ENCODE peak calls at places on chromosomes 12 and 14, in eight cellular contexts. K is spleen; S is CD8-positive, alpha-beta T cell; N is Peyer's patch; J is ovary; P is K562; G is lung; H is neural progenitor cell. C is an unnamed sample. For H3K9me3, the result is how much of the 10 kb centered on the place peaks cover.

GRCh38 chr14:96662116-96662901 is 134.9 kb upstream of the VRK1 start:
- DNase-seq in J (no peak), P (no peak), S (no peak), K (no peak), H (no peak), G (peak), N (no peak), C (no peak)

GRCh38 chr14:52042371-52043037 is 26.4 kb downstream of the NID2 start:
- DNase-seq in H (no peak), K (no peak), J (no peak), G (no peak), S (no peak), P (no peak), N (no peak), C (no peak)

GRCh38 chr12:77723308-77723707 is 107.4 kb upstream of the NAV3 start:
- DNase-seq in J (no peak), H (no peak), K (no peak), N (no peak), P (no peak), G (no peak), S (no peak), C (no peak)

GRCh38 chr12:94089891-94090290 is 58.5 kb upstream of the PLXNC1 start:
- DNase-seq in K (no peak), J (no peak), G (no peak), S (no peak), P (peak), N (no peak), H (no peak), C (no peak)

GRCh38 chr12:12072064-12072760 is 1.5 kb downstream of the BCL2L14 start:
- DNase-seq in N (peak), G (peak), K (peak), H (no peak), P (no peak), J (no peak), S (peak), C (no peak)

GRCh38 chr14:49970474-49971147 is 77.7 kb downstream of the ARF6 start:
- DNase-seq in G (no peak), N (no peak), K (no peak), P (peak), S (no peak), H (no peak), J (no peak), C (no peak)

GRCh38 chr12:126952106-126953007 is 1314.6 kb upstream of the TMEM132C start:
- DNase-seq in H (peak), J (no peak), K (no peak), N (no peak), G (no peak), S (no peak), P (peak), C (no peak)

GRCh38 chr14:55152052-55152753 is 23.2 kb downstream of the LGALS3 start:
- DNase-seq in N (no peak), G (no peak), K (no peak), H (no peak), P (no peak), S (no peak), J (no peak), C (no peak)

GRCh38 chr14:85358136-85358785 is 171.7 kb upstream of the FLRT2 start:
- DNase-seq in P (no peak), K (no peak), G (no peak), J (no peak), N (no peak), S (no peak), H (peak), C (no peak)

GRCh38 chr14:58765375-58765774 is 127.6 kb downstream of the DACT1 start:
- DNase-seq in H (no peak), K (no peak), P (no peak), N (no peak), S (no peak), J (no peak), G (no peak), C (peak)

GRCh38 chr12:98532687-98533304 is 17.4 kb downstream of the TMPO start:
- DNase-seq in G (no peak), N (no peak), S (no peak), K (no peak), P (peak), J (no peak), H (peak), C (no peak)

GRCh38 chr12:54411398-54412241 is 7.4 kb downstream of the ITGA5 start:
- DNase-seq in J (no peak), S (no peak), H (no peak), G (peak), K (peak), P (peak), N (no peak), C (no peak)

GRCh38 chr14:69325646-69326265 is 65.8 kb downstream of the GALNT16 start:
- DNase-seq in S (no peak), N (no peak), P (peak), H (no peak), J (no peak), G (no peak), K (peak), C (no peak)

GRCh38 chr12:92356405-92356804 is 210.8 kb upstream of the BTG1 start:
- DNase-seq in P (no peak), S (no peak), K (no peak), J (no peak), G (no peak), N (no peak), H (no peak), C (no peak)

GRCh38 chr14:80356413-80356812 is 145.1 kb upstream of the DIO2 start:
- DNase-seq in K (no peak), N (no peak), P (no peak), J (no peak), H (peak), G (no peak), S (no peak), C (peak)

GRCh38 chr14:52338282-52338681 is 24.2 kb downstream of the PTGER2 start:
- DNase-seq in N (no peak), H (no peak), K (no peak), G (no peak), J (no peak), P (no peak), S (no peak), C (peak)

GRCh38 chr12:104877107-104877705 is 80.9 kb downstream of the SLC41A2 start:
- DNase-seq in S (peak), H (peak), J (peak), K (no peak), G (no peak), P (peak), N (peak), C (peak)

GRCh38 chr12:120230326-120230973 is 29.5 kb upstream of the RPLP0 start:
- DNase-seq in H (peak), S (no peak), N (peak), K (no peak), G (peak), P (peak), J (no peak), C (peak)

GRCh38 chr12:94078138-94078723 is 70.1 kb upstream of the PLXNC1 start:
- DNase-seq in J (no peak), G (no peak), K (no peak), S (no peak), H (no peak), P (no peak), N (no peak), C (no peak)

GRCh38 chr12:100963381-100963780 is 168.8 kb downstream of the ANO4 start:
- DNase-seq in J (no peak), G (no peak), H (no peak), S (no peak), P (no peak), K (no peak), N (no peak), C (no peak)

GRCh38 chr12:130876758-130877157 is 4.9 kb downstream of the RAN start:
- DNase-seq in J (no peak), G (no peak), S (no peak), H (no peak), N (no peak), K (no peak), P (no peak), C (no peak)
- TF ChIP-seq CTCF in J (no peak), G (no peak), S (no peak), H (peak), N (no peak), K (no peak), P (peak), C (no peak)

GRCh38 chr12:131457028-131457310 is 253.9 kb upstream of the SFSWAP start:
- DNase-seq in P (no peak), G (no peak), S (no peak), J (no peak), H (no peak), N (no peak), K (peak), C (no peak)
- H3K9me3 ChIP-seq in P (under half), G (under half), S (under half), J (under half), H (under half), N (under half), K (under half), C (under half)

DNA sequence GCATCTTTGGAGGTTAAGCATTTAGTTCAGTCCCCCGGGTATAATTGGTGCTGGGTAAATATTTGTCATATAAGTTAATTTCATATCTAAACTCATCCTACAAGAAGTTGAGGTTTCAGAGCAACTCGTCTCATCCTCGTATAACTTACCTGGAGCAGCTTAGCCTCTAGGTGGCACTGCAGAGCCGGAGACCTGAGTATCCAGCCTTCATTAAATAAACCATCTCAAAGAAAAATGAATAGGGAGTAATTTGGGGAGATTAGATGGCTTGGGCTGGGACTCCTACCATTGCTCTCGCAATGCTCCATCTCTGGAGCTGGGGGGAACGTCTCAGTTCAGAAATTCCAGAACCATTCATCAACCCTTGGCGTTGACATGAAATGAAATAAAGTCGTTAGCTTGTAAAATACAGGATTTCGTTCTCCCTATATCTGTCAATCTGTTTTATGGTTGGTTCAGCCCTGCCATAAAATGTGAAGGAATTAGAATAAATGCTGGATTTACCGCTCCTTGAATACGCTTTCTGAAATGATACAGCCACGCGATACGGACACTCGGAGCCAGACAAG is 122.9 kb upstream of the TMEM132D start:
- DNase-seq in G (no peak), J (no peak), P (peak), S (no peak), N (no peak), K (no peak), H (peak), C (peak)
- TF ChIP-seq CTCF in G (peak), J (no peak), P (peak), S (peak), N (peak), K (peak), H (peak), C (peak)

GRCh38 chr12:65152012-65152411 is 17.4 kb upstream of the LEMD3 start:
- DNase-seq in J (no peak), P (no peak), K (no peak), N (no peak), G (no peak), S (no peak), H (no peak), C (no peak)
- H3K9me3 ChIP-seq in J (under half), P (under half), K (under half), N (under half), G (under half), S (under half), H (under half), C (under half)

C was measured in WERI-Rb-1.